ENCODE peak calls at places on chromosome 12, in four cellular contexts. O, P, Y and H are unnamed samples.

GRCh38 chr12:41552507-41553047 is 364.5 kb downstream of the PDZRN4 start:
- DNase-seq in O (no peak), P (no peak), Y (no peak), H (no peak)

GRCh38 chr12:92486443-92487137 is 216.2 kb upstream of the PLEKHG7 start:
- DNase-seq in O (no peak), P (no peak), Y (no peak), H (no peak)

GRCh38 chr12:91620949-91621348 is 438.3 kb upstream of the DCN start:
- DNase-seq in O (no peak), P (no peak), Y (no peak), H (no peak)

GRCh38 chr12:116368196-116369194 is 91.0 kb upstream of the MED13L start:
- DNase-seq in O (peak), P (no peak), Y (no peak), H (no peak)

GRCh38 chr12:90909069-90909676 is 45.8 kb downstream of the CCER1 start:
- DNase-seq in O (peak), P (peak), Y (no peak), H (peak)

GRCh38 chr12:5031958-5032357 is 11.7 kb upstream of the KCNA5 start:
- DNase-seq in O (no peak), P (no peak), Y (no peak), H (no peak)

GRCh38 chr12:96015672-96016071 is 19.5 kb upstream of the HAL start:
- DNase-seq in O (peak), P (no peak), Y (no peak), H (no peak)

GRCh38 chr12:110676171-110676570 is 12.7 kb downstream of the HVCN1 start:
- DNase-seq in O (no peak), P (no peak), Y (no peak), H (no peak)

GRCh38 chr12:3962661-3963483 is 89.7 kb upstream of the PARP11 start:
- DNase-seq in O (peak), P (peak), Y (peak), H (no peak)

GRCh38 chr12:5305425-5305824 is 126.5 kb upstream of the NTF3 start:
- DNase-seq in O (no peak), P (no peak), Y (no peak), H (no peak)

GRCh38 chr12:74816398-74817175 is 279.0 kb downstream of the ATXN7L3B start:
- DNase-seq in O (no peak), P (no peak), Y (no peak), H (no peak)

GRCh38 chr12:48996794-48997718 is 2.1 kb downstream of the DDN start:
- DNase-seq in O (peak), P (peak), Y (peak), H (no peak)

GRCh38 chr12:114479831-114480230 is 73.9 kb upstream of the TBX5 start:
- DNase-seq in O (no peak), P (no peak), Y (no peak), H (no peak)

GRCh38 chr12:57632898-57633825 is at the start of gene B4GALNT1:
- DNase-seq in O (no peak), P (peak), Y (no peak), H (no peak)

GRCh38 chr12:26318661-26319068 is 123.3 kb downstream of the SSPN start:
- DNase-seq in O (peak), P (peak), Y (peak), H (no peak)

GRCh38 chr12:32126720-32127119 is 20.1 kb downstream of the BICD1 start:
- DNase-seq in O (no peak), P (no peak), Y (no peak), H (no peak)

GRCh38 chr12:67509987-67510386 is 138.6 kb upstream of the DYRK2 start:
- DNase-seq in O (no peak), P (no peak), Y (no peak), H (no peak)

DNA sequence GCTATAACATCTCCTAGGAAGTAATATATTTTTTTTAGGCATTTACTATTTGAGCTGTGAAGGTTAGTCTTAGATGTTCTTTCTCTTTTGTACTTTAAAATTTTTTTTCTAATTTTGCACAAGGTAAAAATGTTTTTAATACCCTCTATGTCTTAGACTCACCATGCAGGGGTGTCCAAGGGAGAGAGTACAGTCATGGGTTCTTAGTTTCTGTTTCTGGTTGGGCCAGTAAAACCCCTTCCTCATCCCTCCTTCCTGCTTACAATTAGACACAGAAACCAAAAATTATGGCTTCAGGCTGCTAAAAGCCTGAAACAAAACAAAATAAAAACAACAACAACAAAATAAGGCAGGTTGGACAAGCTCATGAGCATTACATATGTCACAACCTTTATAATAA is 193.0 kb downstream of the SYT1 start:
- DNase-seq in O (no peak), P (no peak), Y (no peak), H (no peak)
- TF ChIP-seq CTCF in O (no peak), P (no peak), Y (no peak), H (no peak)

GRCh38 chr12:85807681-85808228 is 28.5 kb downstream of the RASSF9 start:
- DNase-seq in O (no peak), P (no peak), Y (no peak), H (no peak)

GRCh38 chr12:85803923-85804322 is 32.3 kb downstream of the RASSF9 start:
- DNase-seq in O (no peak), P (no peak), Y (no peak), H (no peak)

GRCh38 chr12:85805654-85806053 is 30.6 kb downstream of the RASSF9 start:
- DNase-seq in O (no peak), P (no peak), Y (no peak), H (no peak)

GRCh38 chr12:85804663-85805062 is 31.5 kb downstream of the RASSF9 start:
- DNase-seq in O (no peak), P (no peak), Y (no peak), H (no peak)

DNA sequence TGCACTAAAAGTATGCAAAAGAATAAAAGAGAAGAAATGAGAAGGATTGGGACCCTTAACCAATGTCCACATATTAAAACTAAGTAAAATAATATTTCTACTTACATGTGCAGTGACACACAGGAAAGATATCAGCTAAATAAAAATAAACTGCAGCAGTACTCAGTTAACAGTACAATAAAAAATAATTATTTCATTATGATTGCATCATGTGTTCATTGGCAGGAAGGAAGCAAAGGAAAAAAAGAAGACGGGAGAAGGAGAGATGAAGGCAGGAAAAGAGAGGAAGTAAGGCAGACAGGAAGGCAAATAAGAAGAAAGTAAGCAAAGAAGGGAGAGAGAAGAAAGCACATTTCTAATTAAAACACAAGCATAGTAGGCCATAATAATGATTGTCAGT is 33.0 kb downstream of the RASSF9 start:
- DNase-seq in O (no peak), P (no peak), Y (no peak), H (no peak)
- TF ChIP-seq CTCF in O (no peak), P (no peak), Y (no peak), H (no peak)

GRCh38 chr12:24012528-24012927 is 63.1 kb upstream of the SOX5 start:
- DNase-seq in O (no peak), P (no peak), Y (no peak), H (no peak)
- TF ChIP-seq CTCF in O (peak), P (no peak), Y (no peak), H (no peak)

GRCh38 chr12:65962921-65963883 is 138.9 kb downstream of the HMGA2 start:
- DNase-seq in O (peak), P (peak), Y (peak), H (no peak)
- TF ChIP-seq CTCF in O (no peak), P (no peak), Y (no peak), H (peak)

GRCh38 chr12:28963554-28963953 is 185.5 kb upstream of the FAR2 start:
- DNase-seq in O (no peak), P (no peak), Y (no peak), H (peak)
- TF ChIP-seq CTCF in O (peak), P (peak), Y (no peak), H (peak)

GRCh38 chr12:100988278-100988625 is 193.7 kb downstream of the ANO4 start:
- DNase-seq in O (no peak), P (no peak), Y (no peak), H (no peak)

GRCh38 chr12:100984821-100985220 is 190.2 kb downstream of the ANO4 start:
- DNase-seq in O (no peak), P (no peak), Y (no peak), H (no peak)

GRCh38 chr12:100991059-100991562 is 196.5 kb downstream of the ANO4 start:
- DNase-seq in O (no peak), P (no peak), Y (no peak), H (no peak)

GRCh38 chr12:100986595-100987547 is 192.3 kb downstream of the ANO4 start:
- DNase-seq in O (no peak), P (no peak), Y (no peak), H (no peak)

GRCh38 chr12:100987552-100988277 is 193.1 kb downstream of the ANO4 start:
- DNase-seq in O (peak), P (peak), Y (no peak), H (no peak)
- TF ChIP-seq CTCF in O (peak), P (no peak), Y (no peak), H (peak)

GRCh38 chr12:10873374-10873773 is 10.7 kb downstream of the PRH1 start:
- DNase-seq in O (no peak), P (no peak), Y (no peak), H (no peak)

GRCh38 chr12:10867381-10867780 is 16.7 kb downstream of the PRH1 start:
- DNase-seq in O (no peak), P (no peak), Y (no peak), H (peak)
- TF ChIP-seq CTCF in O (peak), P (no peak), Y (no peak), H (peak)

GRCh38 chr12:24950231-24950834 is 1.4 kb upstream of the BCAT1 start:
- DNase-seq in O (no peak), P (no peak), Y (no peak), H (no peak)

GRCh38 chr12:24947541-24948451 is 1.1 kb downstream of the BCAT1 start:
- DNase-seq in O (no peak), P (no peak), Y (no peak), H (no peak)

GRCh38 chr12:24948452-24948815 is 467 bp downstream of the BCAT1 start:
- DNase-seq in O (no peak), P (peak), Y (no peak), H (no peak)

GRCh38 chr12:24945822-24946221 is 3.1 kb downstream of the BCAT1 start:
- DNase-seq in O (no peak), P (no peak), Y (no peak), H (no peak)

DNA sequence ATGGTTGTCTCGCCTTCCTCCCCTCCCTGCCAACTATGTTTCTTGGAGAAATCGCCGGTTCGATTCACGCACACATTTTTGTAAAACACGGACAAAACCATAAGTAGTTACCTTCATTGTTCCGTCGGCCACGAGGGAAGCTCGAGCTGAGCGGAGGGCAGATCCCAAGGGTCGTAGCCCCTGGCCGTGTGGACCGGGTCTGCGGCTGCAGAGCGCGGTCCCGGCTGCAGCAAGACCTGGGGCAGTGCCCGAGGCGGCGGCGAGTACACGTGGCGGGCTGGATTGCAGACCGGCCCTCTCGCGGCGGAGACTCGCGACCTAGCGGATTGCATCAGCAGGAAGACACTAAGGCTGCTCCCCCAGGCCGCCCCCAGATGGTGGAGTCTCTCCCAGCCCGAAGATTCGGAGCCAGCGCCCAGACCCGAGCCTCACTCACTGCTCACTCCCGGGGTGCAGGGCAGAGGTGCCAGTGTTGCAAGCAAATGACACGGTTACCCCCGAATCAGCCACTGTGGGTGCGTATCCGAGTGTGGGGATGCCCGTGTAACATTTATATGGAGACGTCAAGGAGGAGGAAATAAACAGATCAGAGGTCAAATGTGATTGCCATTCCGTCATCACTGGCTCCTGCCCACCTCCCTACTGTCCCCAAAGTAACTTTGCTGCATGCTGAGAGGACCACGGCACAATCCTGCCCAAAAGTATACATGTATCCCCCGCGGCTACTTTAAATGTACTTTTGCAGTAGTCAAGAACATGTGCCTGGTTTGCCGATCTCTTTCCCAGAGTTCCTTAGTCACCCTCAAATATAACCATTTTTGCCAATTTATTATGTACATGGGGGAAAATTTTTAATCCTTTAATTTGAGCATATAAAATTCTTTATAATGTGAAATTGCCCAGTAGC is at the start of gene BCAT1:
- DNase-seq in O (peak), P (peak), Y (peak), H (no peak)
- TF ChIP-seq CTCF in O (no peak), P (no peak), Y (no peak), H (no peak)

DNA sequence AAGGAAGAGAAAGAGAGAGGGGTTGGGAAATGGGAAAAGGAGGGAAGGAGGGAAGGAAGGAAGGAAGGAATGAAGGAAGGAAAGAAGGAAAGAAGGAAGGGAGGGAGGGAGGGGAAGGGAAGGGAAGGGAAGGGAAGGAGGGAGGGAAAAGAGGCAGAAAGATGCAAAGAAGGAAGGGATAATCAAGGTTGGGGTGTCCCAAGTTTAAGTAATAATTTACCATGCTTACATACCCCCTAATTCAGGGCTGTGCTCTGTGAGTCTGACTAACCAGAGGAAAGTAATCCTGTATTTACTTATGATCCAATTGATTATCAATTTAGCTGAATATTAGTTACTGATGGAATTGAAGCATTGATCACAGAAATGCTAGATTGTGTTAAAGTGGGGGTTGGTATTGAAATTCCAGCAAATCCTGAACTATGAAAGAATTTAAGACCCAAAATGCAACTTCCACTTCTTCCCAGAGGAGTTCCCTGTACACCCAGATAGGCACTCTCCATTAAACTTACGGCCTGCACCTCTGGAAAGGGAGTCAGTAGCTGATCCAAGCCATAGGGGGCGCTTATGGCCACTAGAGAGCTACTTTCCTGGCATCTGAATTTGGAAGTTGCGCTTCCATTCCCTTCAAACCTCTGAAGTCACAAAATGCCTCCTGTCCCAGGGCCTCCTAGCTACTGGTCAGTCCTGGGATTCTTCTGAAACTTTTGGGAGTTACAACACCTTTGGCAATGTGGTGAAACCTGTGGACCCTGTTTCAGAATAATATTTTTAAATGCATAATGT is 162.7 kb upstream of the PWP1 start:
- DNase-seq in O (no peak), P (no peak), Y (no peak), H (no peak)
- TF ChIP-seq CTCF in O (no peak), P (no peak), Y (no peak), H (peak)